ENCODE peak calls at places on chromosomes 11 and 22, in five cellular contexts. One of them, this sample, is unnamed. For H3K9me2, the result is how much of the 10 kb centered on the place peaks cover.

GRCh38 chr11:27926981-27927481 is 180.9 kb downstream of the KIF18A start:
- DNase-seq in GM23248: peak
- DNase-seq in MM.1S: no peak
- DNase-seq in PC-3: peak
- DNase-seq in HCT116: no peak
- DNase-seq in this sample: peak

GRCh38 chr11:26792956-26793355 is 71.1 kb upstream of the SLC5A12 start:
- DNase-seq in MM.1S: no peak
- DNase-seq in PC-3: no peak
- DNase-seq in HCT116: no peak
- DNase-seq in GM23248: no peak
- DNase-seq in this sample: no peak

GRCh38 chr22:36395922-36396321 is 8.2 kb upstream of the MYH9 start:
- DNase-seq in GM23248: peak
- DNase-seq in HCT116: no peak
- DNase-seq in MM.1S: no peak
- DNase-seq in PC-3: peak
- DNase-seq in this sample: no peak

GRCh38 chr11:66878554-66878953 is 21.7 kb downstream of the LRFN4 start:
- DNase-seq in PC-3: no peak
- DNase-seq in MM.1S: no peak
- DNase-seq in GM23248: no peak
- DNase-seq in HCT116: no peak
- DNase-seq in this sample: no peak

GRCh38 chr11:68053981-68054812 is 15.4 kb downstream of the TCIRG1 start:
- DNase-seq in MM.1S: no peak
- DNase-seq in HCT116: no peak
- DNase-seq in GM23248: no peak
- DNase-seq in PC-3: no peak
- DNase-seq in this sample: no peak

GRCh38 chr22:44085743-44086741 is 61.9 kb downstream of the PARVB start:
- DNase-seq in GM23248: peak
- DNase-seq in HCT116: peak
- DNase-seq in PC-3: peak
- DNase-seq in MM.1S: peak
- DNase-seq in this sample: peak

GRCh38 chr11:105689636-105690035 is 79.8 kb downstream of the GRIA4 start:
- DNase-seq in PC-3: no peak
- DNase-seq in GM23248: no peak
- DNase-seq in MM.1S: no peak
- DNase-seq in HCT116: no peak
- DNase-seq in this sample: no peak

GRCh38 chr11:69467196-69467595 is 14.3 kb upstream of the LINC01488 start:
- DNase-seq in HCT116: no peak
- DNase-seq in GM23248: no peak
- DNase-seq in PC-3: no peak
- DNase-seq in MM.1S: no peak
- DNase-seq in this sample: no peak

GRCh38 chr11:96486890-96487633 is 97.2 kb downstream of the JRKL start:
- DNase-seq in MM.1S: peak
- DNase-seq in GM23248: peak
- DNase-seq in PC-3: peak
- DNase-seq in HCT116: no peak
- DNase-seq in this sample: no peak

GRCh38 chr11:108788565-108789199 is 123.8 kb downstream of the DDX10 start:
- DNase-seq in PC-3: peak
- DNase-seq in MM.1S: peak
- DNase-seq in GM23248: peak
- DNase-seq in HCT116: peak
- DNase-seq in this sample: peak

GRCh38 chr11:64449381-64450167 is 90.6 kb downstream of the RPS6KA4 start:
- DNase-seq in HCT116: peak
- DNase-seq in GM23248: peak
- DNase-seq in PC-3: peak
- DNase-seq in MM.1S: peak
- DNase-seq in this sample: peak

GRCh38 chr11:121592708-121593107 is 139.9 kb upstream of the SORL1-AS1 start:
- DNase-seq in PC-3: peak
- DNase-seq in HCT116: no peak
- DNase-seq in MM.1S: no peak
- DNase-seq in GM23248: peak
- DNase-seq in this sample: no peak
- H3K9ac ChIP-seq in PC-3: no peak
- H3K9ac ChIP-seq in HCT116: no peak
- H3K9ac ChIP-seq in MM.1S: no peak
- H3K9ac ChIP-seq in GM23248: no peak
- H3K9ac ChIP-seq in this sample: no peak

DNA sequence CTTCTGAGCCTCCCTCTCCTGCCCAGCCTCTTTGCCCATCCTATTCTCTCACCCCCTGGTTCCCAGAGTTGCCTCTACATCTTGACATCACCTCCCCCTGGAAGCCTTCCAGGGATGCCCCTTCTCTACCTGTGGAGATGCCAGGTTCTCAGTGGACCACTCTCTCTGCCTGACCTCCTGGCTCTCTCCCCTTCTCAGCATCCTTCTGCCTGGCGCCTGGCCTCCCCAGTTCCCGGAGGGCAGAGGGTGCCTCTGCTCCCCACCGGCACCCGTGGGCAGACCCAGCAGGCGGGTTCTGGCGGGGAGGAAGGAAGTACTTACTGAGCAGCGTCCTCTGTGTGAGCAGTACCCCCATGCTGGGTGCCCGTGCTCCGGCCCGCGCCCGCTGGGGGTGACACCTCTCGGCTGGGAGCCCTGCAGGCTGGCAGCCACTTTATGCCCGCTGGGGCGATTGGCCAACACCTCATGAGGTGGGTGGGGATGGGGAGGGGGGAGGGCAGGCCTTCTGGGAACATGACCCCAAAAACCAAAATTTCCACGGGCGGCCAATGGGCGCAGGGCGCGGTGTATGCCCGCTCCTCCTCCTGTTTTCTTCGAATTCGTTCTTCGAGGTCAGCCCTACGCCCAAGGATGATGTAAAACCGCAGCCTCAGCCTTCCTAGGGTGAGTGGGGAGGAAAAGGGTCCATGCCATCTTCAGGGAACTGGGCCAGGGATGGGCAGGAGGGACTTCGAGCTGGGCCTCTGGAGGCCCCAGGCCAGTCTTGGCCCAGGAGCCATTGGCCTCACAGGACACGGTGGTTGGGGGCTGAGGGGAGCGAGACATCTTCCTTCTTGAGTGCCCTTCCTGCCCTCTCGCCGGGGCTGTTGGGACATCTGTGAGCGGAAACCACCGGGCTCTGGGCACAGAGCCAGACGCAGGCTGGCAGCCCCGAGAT is at the start of gene OSM:
- DNase-seq in MM.1S: no peak
- DNase-seq in GM23248: no peak
- DNase-seq in PC-3: no peak
- DNase-seq in HCT116: no peak
- DNase-seq in this sample: peak
- H3K4me2 ChIP-seq in MM.1S: no peak
- H3K4me2 ChIP-seq in GM23248: no peak
- H3K4me2 ChIP-seq in PC-3: no peak
- H3K4me2 ChIP-seq in HCT116: no peak
- H3K4me2 ChIP-seq in this sample: peak

DNA sequence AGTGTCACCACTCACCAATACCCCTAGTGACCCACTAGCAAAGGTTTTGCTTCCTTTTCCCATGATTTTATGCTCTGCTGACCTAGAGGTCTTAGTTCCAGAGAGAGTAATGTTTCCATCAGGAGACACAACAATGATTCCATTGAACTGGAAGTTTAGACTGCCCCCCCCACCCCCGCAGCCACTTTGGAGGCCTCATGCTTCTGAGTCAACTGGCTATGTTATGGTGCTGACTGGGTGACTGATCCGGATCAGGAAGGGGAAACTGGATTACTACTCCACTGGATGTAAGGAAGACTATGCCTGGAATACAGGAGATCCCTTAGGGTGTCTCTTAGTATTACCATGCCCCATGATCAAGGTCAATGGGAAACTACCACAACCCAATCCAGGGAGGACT is 633.6 kb downstream of the OPCML start:
- DNase-seq in GM23248: no peak
- DNase-seq in MM.1S: no peak
- DNase-seq in HCT116: no peak
- DNase-seq in PC-3: no peak
- DNase-seq in this sample: no peak
- H3K9me2 ChIP-seq in GM23248: under half
- H3K9me2 ChIP-seq in MM.1S: under half
- H3K9me2 ChIP-seq in HCT116: under half
- H3K9me2 ChIP-seq in PC-3: under half
- H3K9me2 ChIP-seq in this sample: under half

DNA sequence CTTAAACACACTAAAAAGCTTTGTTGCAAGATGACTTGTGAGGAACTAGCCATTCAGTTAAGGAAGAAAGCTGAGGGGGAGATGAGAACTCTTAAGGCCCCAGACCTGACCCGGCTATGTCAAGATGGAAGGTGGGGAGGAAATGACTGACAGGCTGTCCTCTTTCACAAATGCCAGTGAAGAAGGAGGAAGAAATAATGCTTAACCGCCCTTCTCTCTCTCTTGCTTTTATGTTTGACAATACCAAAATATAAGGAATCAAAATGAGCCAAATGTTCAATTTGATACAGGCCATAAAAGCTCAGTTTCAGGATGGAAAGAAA is 87.4 kb downstream of the AMBRA1 start:
- DNase-seq in HCT116: no peak
- DNase-seq in MM.1S: no peak
- DNase-seq in PC-3: no peak
- DNase-seq in GM23248: no peak
- DNase-seq in this sample: no peak
- H3K9ac ChIP-seq in HCT116: no peak
- H3K9ac ChIP-seq in MM.1S: no peak
- H3K9ac ChIP-seq in PC-3: no peak
- H3K9ac ChIP-seq in GM23248: no peak
- H3K9ac ChIP-seq in this sample: no peak

GRCh38 chr22:17998913-17999312 is 25.4 kb downstream of the MICAL3 start:
- DNase-seq in HCT116: no peak
- DNase-seq in PC-3: no peak
- DNase-seq in GM23248: no peak
- DNase-seq in MM.1S: no peak
- DNase-seq in this sample: peak
- H3K4me2 ChIP-seq in HCT116: peak
- H3K4me2 ChIP-seq in PC-3: peak
- H3K4me2 ChIP-seq in GM23248: no peak
- H3K4me2 ChIP-seq in MM.1S: no peak
- H3K4me2 ChIP-seq in this sample: peak

GRCh38 chr11:132898021-132898420 is 634.3 kb downstream of the OPCML start:
- DNase-seq in PC-3: no peak
- DNase-seq in HCT116: no peak
- DNase-seq in GM23248: no peak
- DNase-seq in MM.1S: no peak
- DNase-seq in this sample: no peak
- H3K9me2 ChIP-seq in PC-3: under half
- H3K9me2 ChIP-seq in HCT116: under half
- H3K9me2 ChIP-seq in GM23248: under half
- H3K9me2 ChIP-seq in MM.1S: under half
- H3K9me2 ChIP-seq in this sample: under half

GRCh38 chr11:83056204-83056603 is 15.5 kb downstream of the RAB30 start:
- DNase-seq in HCT116: no peak
- DNase-seq in PC-3: peak
- DNase-seq in GM23248: no peak
- DNase-seq in MM.1S: no peak
- DNase-seq in this sample: no peak
- H3K9ac ChIP-seq in HCT116: no peak
- H3K9ac ChIP-seq in PC-3: no peak
- H3K9ac ChIP-seq in GM23248: no peak
- H3K9ac ChIP-seq in MM.1S: no peak
- H3K9ac ChIP-seq in this sample: no peak